ENCODE peak calls at places on chromosome 22, in four cellular contexts. Z is heart left ventricle, B is adrenal gland, X is right lobe of liver. D is an unnamed sample.

GRCh38 chr22:21823740-21824438 is 43.6 kb downstream of the MAPK1 start:
- DNase-seq in X (no peak), Z (no peak), B (peak), D (no peak)

GRCh38 chr22:42343551-42344081 is 73.2 kb upstream of the TCF20 start:
- DNase-seq in X (no peak), Z (no peak), B (no peak), D (no peak)

GRCh38 chr22:29214232-29214631 is 8.5 kb downstream of the EMID1 start:
- DNase-seq in Z (no peak), X (no peak), B (no peak), D (no peak)

GRCh38 chr22:46081831-46082210 is 68.5 kb upstream of the PPARA start:
- DNase-seq in X (peak), Z (peak), B (peak), D (no peak)

GRCh38 chr22:46910624-46911023 is 148.2 kb downstream of the TBC1D22A start:
- DNase-seq in Z (no peak), B (no peak), X (no peak), D (no peak)

GRCh38 chr22:29926057-29926456 is 43.1 kb downstream of the MTMR3 start:
- DNase-seq in B (no peak), Z (no peak), X (no peak), D (no peak)

GRCh38 chr22:26086359-26086758 is 82.9 kb upstream of the SEZ6L start:
- DNase-seq in Z (no peak), B (no peak), X (no peak), D (no peak)

GRCh38 chr22:46841528-46841927 is 79.1 kb downstream of the TBC1D22A start:
- DNase-seq in B (no peak), X (no peak), Z (no peak), D (no peak)

GRCh38 chr22:22893891-22894739 is 6.5 kb downstream of the IGLL5 start:
- DNase-seq in B (no peak), Z (no peak), X (no peak), D (no peak)

GRCh38 chr22:36454916-36455570 is 26.4 kb downstream of the TXN2 start:
- DNase-seq in X (peak), B (peak), Z (peak), D (peak)
- TF ChIP-seq POLR2A in X (peak), B (peak), Z (peak), D (peak)

GRCh38 chr22:43955040-43955882 is at the start of gene SAMM50:
- DNase-seq in Z (peak), B (peak), X (peak), D (peak)
- TF ChIP-seq POLR2A in Z (peak), B (peak), X (peak), D (peak)

DNA sequence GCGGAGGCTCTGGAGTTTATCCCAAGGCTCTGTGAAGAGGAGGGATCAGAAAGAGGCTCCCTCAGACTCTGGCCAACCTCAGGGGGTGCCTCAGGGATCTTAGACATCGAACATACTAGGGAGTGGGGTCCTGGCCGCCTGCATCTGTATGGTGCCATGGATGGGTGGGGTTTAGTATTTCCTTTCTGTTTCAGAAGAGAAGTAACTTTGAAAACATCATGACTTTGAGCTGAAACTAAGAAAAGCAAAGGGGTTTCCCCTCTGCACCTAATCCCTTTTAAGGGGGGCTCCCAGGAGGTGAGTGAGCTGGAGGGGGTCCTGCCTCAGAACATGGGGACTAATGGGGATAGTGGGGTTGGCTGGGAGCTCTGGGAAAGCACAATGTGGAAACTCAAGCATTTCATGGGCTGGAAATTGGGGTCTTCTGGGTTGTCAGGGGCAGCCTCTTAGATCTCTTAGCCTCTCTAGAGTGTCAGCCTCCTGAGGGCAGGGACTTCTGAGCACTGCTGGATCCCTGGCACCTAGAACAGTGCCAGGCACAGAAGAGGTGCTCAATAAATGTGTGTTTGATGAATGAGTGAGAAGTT is 11.8 kb upstream of the SSTR3 start:
- DNase-seq in Z (no peak), B (no peak), X (no peak), D (no peak)
- TF ChIP-seq POLR2A in Z (no peak), B (no peak), X (no peak), D (no peak)

DNA sequence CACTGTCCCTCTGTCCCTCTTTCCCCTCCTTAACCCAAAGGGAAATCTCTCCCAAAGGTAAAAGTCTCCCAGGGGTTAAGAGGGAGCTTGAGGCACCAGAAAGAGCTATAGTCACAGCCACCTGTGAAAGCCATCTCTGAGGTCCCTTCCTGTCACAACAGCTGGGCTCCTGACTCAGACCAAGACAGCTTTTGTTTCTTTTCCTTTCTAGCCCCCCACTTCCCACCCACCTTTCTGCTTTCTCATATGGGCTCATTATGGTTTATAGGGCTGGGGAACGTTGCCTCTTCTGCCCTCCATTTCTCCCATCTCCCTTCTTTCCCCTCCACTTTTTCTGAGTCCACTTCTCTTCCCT is 19.1 kb downstream of the MIF start:
- DNase-seq in X (no peak), Z (no peak), B (no peak), D (no peak)
- TF ChIP-seq POLR2A in X (no peak), Z (no peak), B (no peak), D (no peak)

GRCh38 chr22:38864361-38865191 is 7.4 kb downstream of the CBX6 start:
- DNase-seq in B (peak), X (peak), Z (peak), D (no peak)

GRCh38 chr22:38866399-38867123 is 5.5 kb downstream of the CBX6 start:
- DNase-seq in X (peak), Z (no peak), B (peak), D (no peak)

GRCh38 chr22:38865201-38866023 is 6.6 kb downstream of the CBX6 start:
- DNase-seq in X (peak), B (peak), Z (no peak), D (no peak)

GRCh38 chr22:38867124-38867455 is 4.9 kb downstream of the CBX6 start:
- DNase-seq in B (peak), Z (no peak), X (no peak), D (no peak)

DNA sequence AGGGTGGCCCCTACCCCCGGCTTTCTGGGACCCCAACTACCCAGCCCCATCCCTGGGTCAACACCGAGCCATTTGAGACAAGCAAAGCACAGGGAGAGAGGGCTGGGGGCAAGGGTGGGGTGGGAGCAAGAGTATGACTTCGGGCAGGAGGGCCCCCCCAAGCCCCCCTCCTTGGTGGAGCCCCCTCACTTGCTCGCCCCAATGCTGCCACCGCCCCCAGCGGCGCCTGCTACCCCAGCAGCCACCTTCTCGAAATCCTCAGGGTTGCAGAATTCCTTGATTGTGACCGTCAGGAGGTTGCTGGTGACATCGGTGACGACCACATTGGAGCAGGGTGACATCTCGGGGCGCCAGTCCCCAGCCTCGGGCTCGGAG is 6.0 kb downstream of the CBX6 start:
- DNase-seq in Z (no peak), X (peak), B (peak), D (no peak)
- TF ChIP-seq POLR2A in Z (no peak), X (no peak), B (no peak), D (no peak)

DNA sequence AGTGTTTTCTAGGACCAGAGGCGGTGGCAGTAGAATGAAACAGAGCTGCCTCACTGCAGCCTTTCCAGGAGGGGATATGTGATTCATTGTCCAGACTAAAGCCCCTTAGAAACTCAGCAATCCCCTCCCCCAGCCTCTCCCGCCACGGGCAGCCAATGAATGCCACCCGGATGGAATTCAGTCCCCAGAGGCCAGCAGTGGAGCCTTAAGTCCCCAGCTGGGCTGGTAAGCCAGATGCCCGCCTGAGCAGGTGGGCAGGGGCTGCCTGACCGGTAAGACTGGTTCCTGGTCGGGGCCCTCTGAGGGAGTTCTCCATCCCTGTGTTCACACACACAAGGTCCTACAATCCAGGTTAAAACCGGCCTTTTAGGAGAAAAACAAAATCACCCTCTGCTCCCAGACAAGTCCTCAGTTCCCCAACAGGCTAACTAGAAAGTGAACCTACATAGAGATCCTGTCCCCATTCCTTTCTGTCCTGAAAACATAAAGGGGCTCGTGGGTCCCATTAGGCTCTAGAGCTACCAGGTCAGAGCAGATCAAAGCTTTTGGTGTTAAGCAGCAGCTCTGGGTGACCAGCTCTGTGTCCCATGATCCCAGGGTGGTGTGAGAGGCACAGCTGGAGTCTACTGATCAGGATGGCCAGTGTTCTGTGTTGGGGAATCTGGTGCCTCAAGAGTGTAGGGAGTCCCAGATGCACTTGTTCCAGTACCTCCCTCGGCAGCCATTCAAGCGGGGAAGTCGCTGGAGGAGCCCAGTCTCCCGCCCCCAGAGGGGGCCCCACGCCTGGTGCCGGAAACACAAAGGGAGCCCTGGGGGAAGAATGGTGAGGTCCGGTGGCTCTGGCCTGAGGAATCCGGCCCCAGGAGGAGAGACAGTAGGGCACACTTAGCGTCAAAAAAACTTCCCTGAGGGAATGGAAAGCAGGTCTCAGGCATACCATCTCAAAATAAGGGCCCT is 2.6 kb downstream of the PATZ1 start:
- DNase-seq in X (peak), Z (peak), B (no peak), D (peak)
- TF ChIP-seq POLR2A in X (no peak), Z (no peak), B (no peak), D (peak)

GRCh38 chr22:38569181-38569971 is 607 bp downstream of the DMC1 start:
- DNase-seq in Z (no peak), B (peak), X (peak), D (no peak)

GRCh38 chr22:38572065-38572464 is 2.1 kb upstream of the DMC1 start:
- DNase-seq in X (no peak), Z (no peak), B (peak), D (peak)

GRCh38 chr22:38570841-38571364 is 920 bp upstream of the DMC1 start:
- DNase-seq in X (peak), B (no peak), Z (peak), D (peak)

GRCh38 chr22:38567531-38568245 is 2.3 kb downstream of the DMC1 start:
- DNase-seq in X (no peak), Z (no peak), B (no peak), D (no peak)

GRCh38 chr22:38569972-38570840 is at the start of gene DMC1:
- DNase-seq in X (peak), B (peak), Z (peak), D (peak)
- TF ChIP-seq POLR2A in X (no peak), B (peak), Z (peak), D (peak)

DNA sequence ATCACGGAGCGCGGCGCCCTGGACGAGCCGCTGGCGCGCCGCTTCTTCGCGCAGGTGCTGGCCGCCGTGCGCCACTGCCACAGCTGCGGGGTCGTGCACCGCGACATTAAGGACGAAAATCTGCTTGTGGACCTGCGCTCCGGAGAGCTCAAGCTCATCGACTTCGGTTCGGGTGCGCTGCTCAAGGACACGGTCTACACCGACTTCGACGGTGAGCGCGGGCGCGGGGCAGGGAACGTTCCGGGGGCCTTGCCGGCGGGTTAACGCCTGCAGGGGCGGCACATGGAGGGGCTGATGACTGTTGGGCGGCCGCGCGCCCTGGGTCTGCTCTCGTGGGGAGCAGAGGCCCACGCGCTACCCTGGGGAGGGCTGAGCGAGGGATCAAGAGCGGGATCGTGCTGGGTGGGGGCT is 1.0 kb downstream of the PIM3 start:
- DNase-seq in X (peak), Z (no peak), B (no peak), D (no peak)
- TF ChIP-seq POLR2A in X (no peak), Z (no peak), B (no peak), D (peak)

D was measured in prostate gland.